ENCODE peak calls at places on chromosomes 5 and 9, in six cellular contexts. O is sigmoid colon, J is GM12878, L is psoas muscle, G is adrenal gland, A is right cardiac atrium. W is an unnamed sample.

GRCh38 chr9:83451308-83451707 is 86.9 kb downstream of the FRMD3 start:
- DNase-seq in J (no peak), A (no peak), L (no peak), O (no peak), G (no peak), W (no peak)

GRCh38 chr5:3489221-3489620 is 106.4 kb upstream of the IRX1 start:
- DNase-seq in O (no peak), L (no peak), A (no peak), J (no peak), G (no peak), W (no peak)

GRCh38 chr5:40787986-40788385 is 10.2 kb downstream of the PRKAA1 start:
- DNase-seq in O (no peak), J (no peak), L (no peak), A (no peak), G (no peak), W (no peak)

GRCh38 chr9:95750725-95751644 is 124.5 kb upstream of the ERCC6L2 start:
- DNase-seq in J (peak; percentile 11), O (no peak), L (no peak), A (no peak), G (no peak), W (no peak)

GRCh38 chr5:136042665-136043121 is 13.9 kb downstream of the TGFBI start:
- DNase-seq in L (no peak), G (no peak), J (no peak), O (no peak), A (no peak), W (no peak)

GRCh38 chr9:120931278-120932085 is 4.9 kb upstream of the TRAF1 start:
- DNase-seq in O (no peak), J (peak; percentile 93), L (no peak), A (no peak), G (peak; percentile 48), W (no peak)

GRCh38 chr9:98231770-98232478 is 23.5 kb downstream of the TBC1D2 start:
- DNase-seq in J (no peak), L (no peak), A (no peak), O (peak; percentile 19), G (peak; percentile 66), W (no peak)

GRCh38 chr9:136098844-136099243 is 3.8 kb upstream of the NACC2 start:
- DNase-seq in J (no peak), G (no peak), O (no peak), L (no peak), A (peak; percentile 69), W (no peak)

GRCh38 chr5:21219255-21219654 is 1231.3 kb upstream of the CDH18 start:
- DNase-seq in L (no peak), O (no peak), G (no peak), A (no peak), J (no peak), W (no peak)

GRCh38 chr9:10704720-10705119 is 91.9 kb upstream of the PTPRD start:
- DNase-seq in A (no peak), G (no peak), L (no peak), J (no peak), O (no peak), W (no peak)

GRCh38 chr5:38341641-38342040 is 83.3 kb downstream of the EGFLAM start:
- DNase-seq in O (no peak), G (no peak), J (no peak), L (no peak), A (no peak), W (no peak)

GRCh38 chr5:1765141-1765879 is 34.3 kb downstream of the MRPL36 start:
- DNase-seq in L (no peak), G (no peak), A (no peak), O (peak; percentile 29), J (no peak), W (no peak)

GRCh38 chr9:135147938-135148337 is 60.5 kb downstream of the OLFM1 start:
- DNase-seq in A (no peak), O (no peak), G (no peak), J (no peak), L (no peak), W (no peak)

GRCh38 chr9:98772364-98773155 is 23.8 kb downstream of the ANKS6 start:
- DNase-seq in J (no peak), L (no peak), O (no peak), A (no peak), G (no peak), W (no peak)

GRCh38 chr9:99056876-99057664 is 47.8 kb upstream of the TGFBR1 start:
- DNase-seq in L (no peak), A (no peak), J (no peak), G (no peak), O (no peak), W (no peak)

GRCh38 chr9:112065781-112066606 is 109.1 kb downstream of the SUSD1 start:
- DNase-seq in L (no peak), A (no peak), J (no peak), O (peak; percentile 67), G (peak; percentile 89), W (no peak)

GRCh38 chr9:129567842-129568559 is 52.9 kb downstream of the C9orf50 start:
- DNase-seq in L (peak; percentile 34), A (peak; percentile 81), J (no peak), O (no peak), G (peak; percentile 64), W (no peak)

GRCh38 chr9:125758986-125759811 is 12.0 kb downstream of the PBX3 start:
- DNase-seq in J (no peak), O (peak; percentile 66), L (no peak), G (no peak), A (no peak), W (no peak)

GRCh38 chr5:120464627-120465280 is 654 bp downstream of the PRR16 start:
- DNase-seq in A (peak; percentile 81), G (peak; percentile 46), L (peak; percentile 56), J (no peak), O (peak; percentile 75), W (no peak)

GRCh38 chr9:130478731-130479575 is 34.2 kb downstream of the ASS1 start:
- DNase-seq in L (no peak), O (no peak), G (no peak), A (peak; percentile 35), J (no peak), W (no peak)

GRCh38 chr5:154058055-154059038 is 19.6 kb downstream of the MFAP3 start:
- DNase-seq in J (peak; percentile 63), L (no peak), A (no peak), G (no peak), O (no peak), W (no peak)

GRCh38 chr5:173395257-173395932 is 67.2 kb upstream of the STC2 start:
- DNase-seq in L (no peak), G (peak; percentile 29), O (peak; percentile 48), A (no peak), J (no peak), W (no peak)

GRCh38 chr5:33800221-33800950 is 91.4 kb downstream of the ADAMTS12 start:
- DNase-seq in O (no peak), L (no peak), A (no peak), G (no peak), J (no peak), W (no peak)

GRCh38 chr5:14138608-14139540 is 4.3 kb upstream of the TRIO start:
- DNase-seq in L (no peak), O (no peak), A (no peak), G (no peak), J (no peak), W (no peak)

GRCh38 chr5:73596705-73597328 is 29.2 kb upstream of the ARHGEF28 start:
- DNase-seq in O (no peak), A (no peak), L (no peak), G (no peak), J (no peak), W (no peak)

GRCh38 chr5:81228084-81228483 is 5.0 kb upstream of the CKMT2 start:
- DNase-seq in O (no peak), A (no peak), J (no peak), G (no peak), L (no peak), W (no peak)

GRCh38 chr5:72410896-72411295 is 90.7 kb downstream of the PTCD2 start:
- DNase-seq in A (no peak), L (no peak), O (no peak), G (no peak), J (no peak), W (no peak)

GRCh38 chr5:139849501-139849900 is 53.9 kb downstream of the PSD2 start:
- DNase-seq in J (no peak), G (no peak), A (peak; percentile 43), O (no peak), L (no peak), W (no peak)
- H3K27ac ChIP-seq in J (no peak overlapping the region), G (no peak overlapping the region), A (peak overlapping the region; percentile 14), O (no peak overlapping the region), L (no peak overlapping the region), W (peak overlapping the region; percentile 8)

GRCh38 chr9:133977421-133978201 is 14.5 kb downstream of the VAV2 start:
- DNase-seq in G (peak; percentile 12), L (no peak), O (peak; percentile 44), A (peak; percentile 38), J (no peak), W (no peak)
- H3K4me1 ChIP-seq in G (peaks cover 52% of the 10 kb centered on the region), L (peaks cover 7% of the 10 kb centered on the region), O (no peaks in the 10 kb centered on the region), A (peaks cover 8% of the 10 kb centered on the region), J (peaks cover 32% of the 10 kb centered on the region), W (peaks cover 14% of the 10 kb centered on the region)

DNA sequence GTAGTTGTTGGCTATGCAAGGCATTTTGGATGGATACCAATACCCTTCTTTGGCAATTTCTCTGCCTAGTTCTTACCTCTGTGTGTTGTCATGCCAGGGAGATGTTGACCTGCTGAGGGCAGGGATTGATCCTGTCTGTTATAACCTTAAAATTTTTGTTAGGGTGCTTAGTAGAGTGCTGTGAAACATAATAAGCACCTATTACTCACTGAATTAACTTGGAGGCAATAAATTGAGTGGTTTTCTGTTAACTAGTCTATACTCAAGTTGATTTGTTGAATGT is 177.2 kb downstream of the ARHGAP26 start:
- DNase-seq in A (no peak), L (no peak), O (no peak), G (no peak), J (no peak), W (no peak)
- H3K27ac ChIP-seq in A (no peak overlapping the region), L (no peak overlapping the region), O (no peak overlapping the region), G (no peak overlapping the region), J (no peak overlapping the region), W (no peak overlapping the region)

GRCh38 chr5:142819292-142819691 is 49.1 kb downstream of the ARHGAP26 start:
- DNase-seq in J (no peak), L (no peak), A (peak; percentile 23), G (no peak), O (no peak), W (no peak)

GRCh38 chr5:142819816-142820215 is 49.6 kb downstream of the ARHGAP26 start:
- DNase-seq in A (no peak), G (no peak), J (no peak), L (no peak), O (no peak), W (no peak)

GRCh38 chr5:142817031-142817430 is 46.9 kb downstream of the ARHGAP26 start:
- DNase-seq in A (no peak), J (no peak), G (no peak), L (no peak), O (no peak), W (no peak)

GRCh38 chr5:142816577-142816976 is 46.4 kb downstream of the ARHGAP26 start:
- DNase-seq in A (peak; percentile 85), J (no peak), L (peak; percentile 48), O (no peak), G (peak; percentile 47), W (peak; percentile 37)

DNA sequence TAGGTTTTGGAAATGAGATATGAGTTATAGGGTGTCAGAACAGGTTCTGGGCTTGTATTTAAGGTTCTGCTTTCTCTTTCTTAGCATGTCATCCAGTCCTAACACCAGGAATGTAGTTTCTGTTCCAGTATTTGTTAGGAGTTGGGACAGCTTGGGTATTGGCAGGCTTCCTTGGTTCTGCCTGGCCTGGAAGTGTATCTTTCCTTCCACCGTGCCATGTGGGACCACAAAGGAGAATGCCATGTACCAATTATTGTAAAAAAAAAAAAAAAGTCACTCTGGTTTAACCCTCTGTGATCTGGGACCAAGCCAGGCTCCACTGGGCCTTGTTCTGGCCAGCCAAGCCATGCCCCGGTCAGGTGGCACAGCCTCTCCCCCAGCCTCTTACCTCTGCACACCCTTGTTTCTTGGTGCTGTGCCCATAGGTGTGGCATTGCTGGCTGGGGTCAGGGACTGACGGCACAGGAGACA is 47.8 kb downstream of the ARHGAP26 start:
- DNase-seq in A (peak; percentile 65), J (no peak), L (no peak), O (no peak), G (no peak), W (no peak)
- H3K4me1 ChIP-seq in A (peaks cover 38% of the 10 kb centered on the region), J (no peaks in the 10 kb centered on the region), L (peaks cover 55% of the 10 kb centered on the region), O (no peaks in the 10 kb centered on the region), G (peaks cover 41% of the 10 kb centered on the region), W (peaks cover 73% of the 10 kb centered on the region)

W was measured in thoracic aorta.